ENCODE peak calls at places on chromosomes 7 and 10, in six cellular contexts. One of them, this sample, is unnamed.

GRCh38 chr10:131790021-131790420 is 110.8 kb upstream of the PPP2R2D start:
- DNase-seq in glutamatergic neuron: no peak
- DNase-seq in activated effector memory CD4-positive, alpha-beta T cell treated with anti-CD3 and anti-CD28 coated beads, Interleukin-2, amount 50 U/mL, for 16 hours: peak
- DNase-seq in stimulated activated CD8-positive, alpha-beta memory T cell treated with anti-CD3 and anti-CD28 coated beads, Interleukin-2, amount 100 ng/mL, for 1 hour: no peak
- DNase-seq in A549: peak
- DNase-seq in Caco-2: peak
- DNase-seq in this sample: no peak

GRCh38 chr7:135508853-135509588 is 881 bp downstream of the CNOT4 start:
- DNase-seq in A549: peak
- DNase-seq in stimulated activated CD8-positive, alpha-beta memory T cell treated with anti-CD3 and anti-CD28 coated beads, Interleukin-2, amount 100 ng/mL, for 1 hour: peak
- DNase-seq in glutamatergic neuron: peak
- DNase-seq in activated effector memory CD4-positive, alpha-beta T cell treated with anti-CD3 and anti-CD28 coated beads, Interleukin-2, amount 50 U/mL, for 16 hours: peak
- DNase-seq in Caco-2: peak
- DNase-seq in this sample: no peak

GRCh38 chr10:110456523-110457091 is 41.1 kb upstream of the DUSP5 start:
- DNase-seq in Caco-2: peak
- DNase-seq in A549: no peak
- DNase-seq in stimulated activated CD8-positive, alpha-beta memory T cell treated with anti-CD3 and anti-CD28 coated beads, Interleukin-2, amount 100 ng/mL, for 1 hour: no peak
- DNase-seq in glutamatergic neuron: no peak
- DNase-seq in activated effector memory CD4-positive, alpha-beta T cell treated with anti-CD3 and anti-CD28 coated beads, Interleukin-2, amount 50 U/mL, for 16 hours: no peak
- DNase-seq in this sample: no peak

GRCh38 chr7:55004579-55004978 is 14.2 kb upstream of the EGFR start:
- DNase-seq in activated effector memory CD4-positive, alpha-beta T cell treated with anti-CD3 and anti-CD28 coated beads, Interleukin-2, amount 50 U/mL, for 16 hours: no peak
- DNase-seq in A549: no peak
- DNase-seq in stimulated activated CD8-positive, alpha-beta memory T cell treated with anti-CD3 and anti-CD28 coated beads, Interleukin-2, amount 100 ng/mL, for 1 hour: no peak
- DNase-seq in Caco-2: no peak
- DNase-seq in glutamatergic neuron: no peak
- DNase-seq in this sample: no peak

GRCh38 chr10:102230264-102230860 is 4.3 kb downstream of the ELOVL3 start:
- DNase-seq in glutamatergic neuron: peak
- DNase-seq in stimulated activated CD8-positive, alpha-beta memory T cell treated with anti-CD3 and anti-CD28 coated beads, Interleukin-2, amount 100 ng/mL, for 1 hour: no peak
- DNase-seq in A549: peak
- DNase-seq in activated effector memory CD4-positive, alpha-beta T cell treated with anti-CD3 and anti-CD28 coated beads, Interleukin-2, amount 50 U/mL, for 16 hours: peak
- DNase-seq in Caco-2: no peak
- DNase-seq in this sample: peak

GRCh38 chr7:157673573-157673972 is 336.8 kb downstream of the DNAJB6 start:
- DNase-seq in stimulated activated CD8-positive, alpha-beta memory T cell treated with anti-CD3 and anti-CD28 coated beads, Interleukin-2, amount 100 ng/mL, for 1 hour: no peak
- DNase-seq in activated effector memory CD4-positive, alpha-beta T cell treated with anti-CD3 and anti-CD28 coated beads, Interleukin-2, amount 50 U/mL, for 16 hours: no peak
- DNase-seq in glutamatergic neuron: no peak
- DNase-seq in Caco-2: peak
- DNase-seq in A549: no peak
- DNase-seq in this sample: no peak

GRCh38 chr7:74476546-74477095 is 22.9 kb downstream of the GTF2IRD1 start:
- DNase-seq in activated effector memory CD4-positive, alpha-beta T cell treated with anti-CD3 and anti-CD28 coated beads, Interleukin-2, amount 50 U/mL, for 16 hours: no peak
- DNase-seq in A549: no peak
- DNase-seq in glutamatergic neuron: no peak
- DNase-seq in Caco-2: no peak
- DNase-seq in stimulated activated CD8-positive, alpha-beta memory T cell treated with anti-CD3 and anti-CD28 coated beads, Interleukin-2, amount 100 ng/mL, for 1 hour: no peak
- DNase-seq in this sample: no peak

GRCh38 chr10:52004342-52004949 is 305.1 kb upstream of the CSTF2T start:
- DNase-seq in stimulated activated CD8-positive, alpha-beta memory T cell treated with anti-CD3 and anti-CD28 coated beads, Interleukin-2, amount 100 ng/mL, for 1 hour: no peak
- DNase-seq in A549: peak
- DNase-seq in activated effector memory CD4-positive, alpha-beta T cell treated with anti-CD3 and anti-CD28 coated beads, Interleukin-2, amount 50 U/mL, for 16 hours: no peak
- DNase-seq in Caco-2: no peak
- DNase-seq in glutamatergic neuron: no peak
- DNase-seq in this sample: peak

GRCh38 chr10:92594194-92594593 is 1.3 kb downstream of the KIF11 start:
- DNase-seq in activated effector memory CD4-positive, alpha-beta T cell treated with anti-CD3 and anti-CD28 coated beads, Interleukin-2, amount 50 U/mL, for 16 hours: no peak
- DNase-seq in A549: no peak
- DNase-seq in stimulated activated CD8-positive, alpha-beta memory T cell treated with anti-CD3 and anti-CD28 coated beads, Interleukin-2, amount 100 ng/mL, for 1 hour: no peak
- DNase-seq in glutamatergic neuron: no peak
- DNase-seq in Caco-2: no peak
- DNase-seq in this sample: no peak

GRCh38 chr7:27199820-27200760 is at the start of gene HOXA13:
- DNase-seq in A549: peak
- DNase-seq in stimulated activated CD8-positive, alpha-beta memory T cell treated with anti-CD3 and anti-CD28 coated beads, Interleukin-2, amount 100 ng/mL, for 1 hour: no peak
- DNase-seq in activated effector memory CD4-positive, alpha-beta T cell treated with anti-CD3 and anti-CD28 coated beads, Interleukin-2, amount 50 U/mL, for 16 hours: no peak
- DNase-seq in Caco-2: peak
- DNase-seq in glutamatergic neuron: peak
- DNase-seq in this sample: no peak

GRCh38 chr7:2709553-2710165 is 21.7 kb downstream of the AMZ1 start:
- DNase-seq in stimulated activated CD8-positive, alpha-beta memory T cell treated with anti-CD3 and anti-CD28 coated beads, Interleukin-2, amount 100 ng/mL, for 1 hour: peak
- DNase-seq in Caco-2: no peak
- DNase-seq in activated effector memory CD4-positive, alpha-beta T cell treated with anti-CD3 and anti-CD28 coated beads, Interleukin-2, amount 50 U/mL, for 16 hours: peak
- DNase-seq in glutamatergic neuron: peak
- DNase-seq in A549: peak
- DNase-seq in this sample: no peak

GRCh38 chr10:55400075-55400474 is 599.0 kb upstream of the PCDH15 start:
- DNase-seq in stimulated activated CD8-positive, alpha-beta memory T cell treated with anti-CD3 and anti-CD28 coated beads, Interleukin-2, amount 100 ng/mL, for 1 hour: no peak
- DNase-seq in glutamatergic neuron: no peak
- DNase-seq in Caco-2: no peak
- DNase-seq in activated effector memory CD4-positive, alpha-beta T cell treated with anti-CD3 and anti-CD28 coated beads, Interleukin-2, amount 50 U/mL, for 16 hours: no peak
- DNase-seq in A549: no peak
- DNase-seq in this sample: no peak

GRCh38 chr10:12839941-12840611 is 161.4 kb downstream of the CCDC3 start:
- DNase-seq in glutamatergic neuron: no peak
- DNase-seq in activated effector memory CD4-positive, alpha-beta T cell treated with anti-CD3 and anti-CD28 coated beads, Interleukin-2, amount 50 U/mL, for 16 hours: no peak
- DNase-seq in stimulated activated CD8-positive, alpha-beta memory T cell treated with anti-CD3 and anti-CD28 coated beads, Interleukin-2, amount 100 ng/mL, for 1 hour: no peak
- DNase-seq in Caco-2: no peak
- DNase-seq in A549: no peak
- DNase-seq in this sample: no peak

GRCh38 chr10:80541144-80541750 is 3.5 kb downstream of the SH2D4B start:
- DNase-seq in activated effector memory CD4-positive, alpha-beta T cell treated with anti-CD3 and anti-CD28 coated beads, Interleukin-2, amount 50 U/mL, for 16 hours: no peak
- DNase-seq in stimulated activated CD8-positive, alpha-beta memory T cell treated with anti-CD3 and anti-CD28 coated beads, Interleukin-2, amount 100 ng/mL, for 1 hour: no peak
- DNase-seq in A549: no peak
- DNase-seq in Caco-2: no peak
- DNase-seq in glutamatergic neuron: no peak
- DNase-seq in this sample: no peak

GRCh38 chr7:1087462-1087809 is 477 bp upstream of the GPER1 start:
- DNase-seq in A549: no peak
- DNase-seq in glutamatergic neuron: no peak
- DNase-seq in Caco-2: no peak
- DNase-seq in stimulated activated CD8-positive, alpha-beta memory T cell treated with anti-CD3 and anti-CD28 coated beads, Interleukin-2, amount 100 ng/mL, for 1 hour: no peak
- DNase-seq in activated effector memory CD4-positive, alpha-beta T cell treated with anti-CD3 and anti-CD28 coated beads, Interleukin-2, amount 50 U/mL, for 16 hours: no peak
- DNase-seq in this sample: peak

GRCh38 chr7:55591282-55591931 is 19.1 kb upstream of the VOPP1 start:
- DNase-seq in A549: peak
- DNase-seq in activated effector memory CD4-positive, alpha-beta T cell treated with anti-CD3 and anti-CD28 coated beads, Interleukin-2, amount 50 U/mL, for 16 hours: no peak
- DNase-seq in Caco-2: no peak
- DNase-seq in stimulated activated CD8-positive, alpha-beta memory T cell treated with anti-CD3 and anti-CD28 coated beads, Interleukin-2, amount 100 ng/mL, for 1 hour: no peak
- DNase-seq in glutamatergic neuron: no peak
- DNase-seq in this sample: no peak

GRCh38 chr10:102633282-102633681 is 11.0 kb upstream of the TRIM8 start:
- DNase-seq in stimulated activated CD8-positive, alpha-beta memory T cell treated with anti-CD3 and anti-CD28 coated beads, Interleukin-2, amount 100 ng/mL, for 1 hour: no peak
- DNase-seq in activated effector memory CD4-positive, alpha-beta T cell treated with anti-CD3 and anti-CD28 coated beads, Interleukin-2, amount 50 U/mL, for 16 hours: no peak
- DNase-seq in A549: no peak
- DNase-seq in glutamatergic neuron: no peak
- DNase-seq in Caco-2: no peak
- DNase-seq in this sample: no peak

GRCh38 chr10:25575343-25575742 is 358.7 kb upstream of the MYO3A start:
- DNase-seq in activated effector memory CD4-positive, alpha-beta T cell treated with anti-CD3 and anti-CD28 coated beads, Interleukin-2, amount 50 U/mL, for 16 hours: no peak
- DNase-seq in A549: no peak
- DNase-seq in glutamatergic neuron: no peak
- DNase-seq in Caco-2: no peak
- DNase-seq in stimulated activated CD8-positive, alpha-beta memory T cell treated with anti-CD3 and anti-CD28 coated beads, Interleukin-2, amount 100 ng/mL, for 1 hour: no peak
- DNase-seq in this sample: no peak

GRCh38 chr10:132538031-132538789 is 623 bp downstream of the INPP5A start:
- DNase-seq in activated effector memory CD4-positive, alpha-beta T cell treated with anti-CD3 and anti-CD28 coated beads, Interleukin-2, amount 50 U/mL, for 16 hours: peak
- DNase-seq in stimulated activated CD8-positive, alpha-beta memory T cell treated with anti-CD3 and anti-CD28 coated beads, Interleukin-2, amount 100 ng/mL, for 1 hour: no peak
- DNase-seq in glutamatergic neuron: no peak
- DNase-seq in Caco-2: peak
- DNase-seq in A549: no peak
- DNase-seq in this sample: no peak

GRCh38 chr7:99543916-99544315 is 8.0 kb downstream of the FAM200A start:
- DNase-seq in glutamatergic neuron: no peak
- DNase-seq in A549: no peak
- DNase-seq in activated effector memory CD4-positive, alpha-beta T cell treated with anti-CD3 and anti-CD28 coated beads, Interleukin-2, amount 50 U/mL, for 16 hours: no peak
- DNase-seq in stimulated activated CD8-positive, alpha-beta memory T cell treated with anti-CD3 and anti-CD28 coated beads, Interleukin-2, amount 100 ng/mL, for 1 hour: no peak
- DNase-seq in Caco-2: no peak
- DNase-seq in this sample: no peak

GRCh38 chr7:102916881-102917280 is 4.1 kb downstream of the LRRC17 start:
- DNase-seq in stimulated activated CD8-positive, alpha-beta memory T cell treated with anti-CD3 and anti-CD28 coated beads, Interleukin-2, amount 100 ng/mL, for 1 hour: no peak
- DNase-seq in glutamatergic neuron: no peak
- DNase-seq in activated effector memory CD4-positive, alpha-beta T cell treated with anti-CD3 and anti-CD28 coated beads, Interleukin-2, amount 50 U/mL, for 16 hours: no peak
- DNase-seq in Caco-2: no peak
- DNase-seq in A549: no peak
- DNase-seq in this sample: no peak

GRCh38 chr10:119331031-119331430 is 123.7 kb downstream of the GRK5 start:
- DNase-seq in glutamatergic neuron: no peak
- DNase-seq in Caco-2: no peak
- DNase-seq in activated effector memory CD4-positive, alpha-beta T cell treated with anti-CD3 and anti-CD28 coated beads, Interleukin-2, amount 50 U/mL, for 16 hours: no peak
- DNase-seq in A549: no peak
- DNase-seq in stimulated activated CD8-positive, alpha-beta memory T cell treated with anti-CD3 and anti-CD28 coated beads, Interleukin-2, amount 100 ng/mL, for 1 hour: no peak
- DNase-seq in this sample: no peak

GRCh38 chr10:119754085-119754484 is 28.2 kb downstream of the INPP5F start:
- DNase-seq in Caco-2: no peak
- DNase-seq in activated effector memory CD4-positive, alpha-beta T cell treated with anti-CD3 and anti-CD28 coated beads, Interleukin-2, amount 50 U/mL, for 16 hours: no peak
- DNase-seq in A549: no peak
- DNase-seq in glutamatergic neuron: no peak
- DNase-seq in stimulated activated CD8-positive, alpha-beta memory T cell treated with anti-CD3 and anti-CD28 coated beads, Interleukin-2, amount 100 ng/mL, for 1 hour: no peak
- DNase-seq in this sample: no peak

GRCh38 chr7:620052-620451 is 100.4 kb upstream of the PDGFA start:
- DNase-seq in stimulated activated CD8-positive, alpha-beta memory T cell treated with anti-CD3 and anti-CD28 coated beads, Interleukin-2, amount 100 ng/mL, for 1 hour: no peak
- DNase-seq in Caco-2: no peak
- DNase-seq in A549: no peak
- DNase-seq in activated effector memory CD4-positive, alpha-beta T cell treated with anti-CD3 and anti-CD28 coated beads, Interleukin-2, amount 50 U/mL, for 16 hours: no peak
- DNase-seq in glutamatergic neuron: no peak
- DNase-seq in this sample: no peak